ENCODE peak calls at places on chromosomes 16 and 17, in ten cellular contexts. S, J, Y, D, H, R, U, W, Q and T are unnamed samples.
A peak's percentile ranks its signal among the peaks of the same experiment; 100 is the strongest.

GRCh38 chr17:72258711-72259110 is 137.9 kb downstream of the SOX9 start:
- DNase-seq in S (no peak), J (no peak), Y (no peak), D (no peak), H (no peak), R (no peak), U (no peak), W (no peak), Q (no peak), T (no peak)

GRCh38 chr17:64437944-64438525 is 10.9 kb upstream of the MILR1 start:
- DNase-seq in S (no peak), J (no peak), Y (no peak), D (no peak), H (no peak), R (no peak), U (no peak), W (no peak), Q (no peak), T (no peak)

GRCh38 chr16:10940501-10941079 is 1.7 kb downstream of the DEXI start:
- DNase-seq in S (no peak), J (no peak), Y (peak; percentile 65), D (no peak), H (no peak), R (no peak), U (no peak), W (no peak), Q (peak; percentile 54), T (no peak)

GRCh38 chr16:56547120-56547948 is 17.5 kb upstream of the MT4 start:
- DNase-seq in S (peak; percentile 77), J (no peak), Y (no peak), D (no peak), H (peak; percentile 54), R (no peak), U (peak; percentile 55), W (no peak), Q (no peak), T (no peak)

GRCh38 chr17:69269174-69269998 is 40.8 kb upstream of the ABCA10 start:
- DNase-seq in S (no peak), J (no peak), Y (no peak), D (no peak), H (no peak), R (no peak), U (no peak), W (no peak), Q (no peak), T (no peak)

GRCh38 chr17:1880851-1881630 is 51.2 kb downstream of the RPA1 start:
- DNase-seq in S (no peak), J (no peak), Y (no peak), D (no peak), H (no peak), R (no peak), U (no peak), W (no peak), Q (no peak), T (no peak)

GRCh38 chr16:79042886-79043285 is 557.7 kb downstream of the MAF start:
- DNase-seq in S (no peak), J (no peak), Y (no peak), D (no peak), H (no peak), R (no peak), U (no peak), W (no peak), Q (no peak), T (no peak)

GRCh38 chr16:86608301-86608747 is 30.0 kb downstream of the FOXL1 start:
- DNase-seq in S (no peak), J (no peak), Y (no peak), D (no peak), H (no peak), R (no peak), U (no peak), W (no peak), Q (no peak), T (no peak)

GRCh38 chr16:78184554-78185183 is 85.2 kb downstream of the WWOX start:
- DNase-seq in S (no peak), J (no peak), Y (no peak), D (no peak), H (no peak), R (no peak), U (peak; percentile 67), W (no peak), Q (no peak), T (no peak)

GRCh38 chr16:66712512-66712911 is 16.0 kb upstream of the CMTM4 start:
- DNase-seq in S (no peak), J (no peak), Y (no peak), D (no peak), H (no peak), R (no peak), U (no peak), W (no peak), Q (no peak), T (no peak)

GRCh38 chr16:86966781-86967180 is 350.4 kb downstream of the C16orf95 start:
- DNase-seq in S (no peak), J (no peak), Y (no peak), D (no peak), H (no peak), R (no peak), U (no peak), W (no peak), Q (no peak), T (no peak)

GRCh38 chr16:822174-822908 is 21.8 kb upstream of the GNG13 start:
- DNase-seq in S (no peak), J (no peak), Y (no peak), D (no peak), H (no peak), R (no peak), U (no peak), W (no peak), Q (no peak), T (no peak)

GRCh38 chr16:35752012-35752772 is 2292.8 kb downstream of the TP53TG3F start:
- DNase-seq in S (no peak), J (no peak), Y (no peak), D (no peak), H (peak; percentile 11), R (no peak), U (no peak), W (no peak), Q (no peak), T (no peak)

GRCh38 chr16:35754391-35755369 is 2295.3 kb downstream of the TP53TG3F start:
- DNase-seq in S (no peak), J (no peak), Y (no peak), D (no peak), H (peak; percentile 23), R (no peak), U (no peak), W (no peak), Q (no peak), T (no peak)

GRCh38 chr16:35752773-35753558 is 2293.6 kb downstream of the TP53TG3F start:
- DNase-seq in S (no peak), J (no peak), Y (no peak), D (no peak), H (peak; percentile 31), R (no peak), U (no peak), W (no peak), Q (no peak), T (no peak)

GRCh38 chr16:35751191-35751941 is 2292.0 kb downstream of the TP53TG3F start:
- DNase-seq in S (no peak), J (no peak), Y (no peak), D (no peak), H (peak; percentile 24), R (no peak), U (no peak), W (no peak), Q (no peak), T (no peak)

GRCh38 chr16:35753559-35754390 is 2294.4 kb downstream of the TP53TG3F start:
- DNase-seq in S (no peak), J (no peak), Y (no peak), D (no peak), H (peak; percentile 13), R (no peak), U (no peak), W (no peak), Q (no peak), T (no peak)
- H3K9me3 ChIP-seq in S (peaks cover 76% of the 10 kb centered on the region), J (peaks cover 5% of the 10 kb centered on the region), Y (peaks cover 10% of the 10 kb centered on the region), D (no peaks in the 10 kb centered on the region), H (no peaks in the 10 kb centered on the region), R (no peaks in the 10 kb centered on the region), U (peaks cover 64% of the 10 kb centered on the region), W (peaks cover under 1% of the 10 kb centered on the region), Q (no peaks in the 10 kb centered on the region), T (no peaks in the 10 kb centered on the region)

DNA sequence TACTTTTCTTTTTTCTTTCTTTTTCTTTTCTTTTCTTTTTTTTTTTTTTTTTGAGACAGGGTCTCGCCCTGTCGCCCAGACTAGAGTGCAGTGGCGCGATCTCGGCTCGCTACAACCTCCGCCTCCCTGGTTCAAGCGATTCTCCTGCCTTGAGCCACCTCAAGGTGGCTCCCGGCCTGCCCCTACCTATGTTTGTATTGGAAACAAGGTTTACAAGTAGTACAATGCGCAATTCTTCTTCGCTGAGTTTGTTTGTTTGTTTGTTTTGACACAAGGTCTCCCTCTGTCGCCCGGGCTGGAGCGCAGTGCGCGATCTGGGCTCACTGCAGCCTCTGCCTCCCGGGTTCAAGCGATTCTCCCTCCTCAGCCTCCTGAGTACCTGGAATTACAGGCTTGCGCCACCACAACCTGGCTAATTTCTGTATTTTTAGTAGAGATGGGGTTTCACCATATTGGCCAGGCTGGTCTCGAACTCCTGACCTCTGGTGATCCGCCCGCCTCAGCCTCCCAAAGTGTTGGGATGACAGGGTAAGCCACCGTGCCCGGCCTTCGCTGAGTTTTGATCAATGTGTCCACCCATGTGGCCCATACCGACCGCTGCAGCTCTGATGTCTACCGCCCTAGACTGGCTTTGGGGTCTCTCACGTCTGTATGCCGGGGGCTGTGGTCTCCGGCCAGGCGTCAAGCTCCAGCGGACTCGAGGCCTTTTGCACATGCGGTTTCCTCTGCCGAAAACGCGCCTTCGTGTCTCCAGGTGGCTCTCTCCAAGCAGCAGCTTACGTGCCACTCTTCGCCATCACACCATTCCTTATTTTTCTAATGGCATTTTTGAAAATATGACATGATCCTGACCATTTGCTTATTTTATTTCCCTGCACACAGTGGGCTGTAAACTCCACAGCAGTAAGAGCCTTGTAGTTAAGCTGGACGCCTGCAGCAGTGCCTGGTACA is 1.1 kb upstream of the YBX2 start:
- DNase-seq in S (no peak), J (no peak), Y (no peak), D (no peak), H (no peak), R (no peak), U (no peak), W (no peak), Q (no peak), T (no peak)
- TF ChIP-seq CTCF in S (peak; percentile 28), J (no peak), Y (no peak), D (no peak), H (no peak), R (no peak), U (no peak), W (no peak), Q (no peak), T (no peak)

DNA sequence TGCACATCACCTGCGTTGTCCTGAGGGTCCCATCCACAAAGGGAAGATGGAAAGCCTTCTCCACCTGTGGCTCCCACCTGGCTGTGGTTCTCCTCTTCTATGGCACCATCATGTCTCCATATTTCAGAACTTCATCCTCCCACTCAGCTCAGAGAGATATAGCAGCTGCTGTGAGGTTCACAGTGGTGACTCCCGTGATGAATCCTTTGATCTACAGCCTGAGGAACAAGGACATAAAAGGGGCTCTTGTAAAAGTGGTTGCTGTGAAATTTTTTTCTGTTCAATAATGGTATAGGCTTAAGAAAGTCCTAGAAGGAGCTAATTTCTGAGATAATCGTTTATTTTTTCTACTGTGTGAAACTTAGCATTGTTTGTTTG is 18.7 kb downstream of the ZNF200 start:
- DNase-seq in S (no peak), J (no peak), Y (no peak), D (no peak), H (no peak), R (no peak), U (no peak), W (no peak), Q (no peak), T (no peak)
- H3K9me3 ChIP-seq in S (no peaks in the 10 kb centered on the region), J (peaks cover 45% of the 10 kb centered on the region), Y (peaks cover 8% of the 10 kb centered on the region), D (peaks cover 8% of the 10 kb centered on the region), H (no peaks in the 10 kb centered on the region), R (no peaks in the 10 kb centered on the region), U (peaks cover 11% of the 10 kb centered on the region), W (no peaks in the 10 kb centered on the region), Q (no peaks in the 10 kb centered on the region), T (peaks cover 9% of the 10 kb centered on the region)

GRCh38 chr16:88539652-88540345 is 30.4 kb upstream of the ZC3H18 start:
- DNase-seq in S (no peak), J (no peak), Y (no peak), D (no peak), H (no peak), R (no peak), U (no peak), W (no peak), Q (peak; percentile 54), T (no peak)
- TF ChIP-seq CTCF in S (no peak), J (no peak), Y (no peak), D (no peak), H (no peak), R (no peak), U (no peak), W (no peak), Q (no peak), T (no peak)